ENCODE peak calls at places on chromosome 15, in five cellular contexts. Y is uterus, L is suprapubic skin, O is fibroblast of lung, F is stomach. Q is an unnamed sample.

GRCh38 chr15:25136119-25136518 is 181.3 kb downstream of the SNRPN start:
- DNase-seq in Y (no peak), L (no peak), O (peak; percentile 28), F (no peak), Q (no peak)

GRCh38 chr15:52379395-52380111 is 83.9 kb upstream of the MYO5C start:
- DNase-seq in Y (no peak), L (no peak), O (no peak), F (no peak), Q (no peak)

GRCh38 chr15:48292458-48292857 is 38.8 kb upstream of the DUT start:
- DNase-seq in Y (no peak), L (no peak), O (no peak), F (no peak), Q (no peak)

GRCh38 chr15:70507772-70508351 is 255.5 kb downstream of the UACA start:
- DNase-seq in Y (no peak), L (no peak), O (peak; percentile 35), F (peak; percentile 44), Q (no peak)

GRCh38 chr15:68384451-68385239 is 47.3 kb downstream of the ITGA11 start:
- DNase-seq in Y (peak; percentile 72), L (peak; percentile 59), O (peak; percentile 91), F (peak; percentile 24), Q (peak; percentile 55)

GRCh38 chr15:89088605-89089315 is 504 bp downstream of the ABHD2 start:
- DNase-seq in Y (no peak), L (peak; percentile 81), O (peak; percentile 48), F (peak; percentile 55), Q (no peak)

GRCh38 chr15:48810414-48811324 is at the start of gene CEP152:
- DNase-seq in Y (peak; percentile 95), L (peak; percentile 98), O (peak; percentile 100), F (peak; percentile 98), Q (peak; percentile 99)

GRCh38 chr15:38991701-38992100 is 427.1 kb upstream of the RASGRP1 start:
- DNase-seq in Y (no peak), L (no peak), O (no peak), F (no peak), Q (no peak)

GRCh38 chr15:55007561-55007960 is 189.2 kb downstream of the RSL24D1 start:
- DNase-seq in Y (no peak), L (no peak), O (no peak), F (no peak), Q (no peak)

GRCh38 chr15:75327491-75327890 is 8.4 kb upstream of the COMMD4 start:
- DNase-seq in Y (no peak), L (no peak), O (no peak), F (no peak), Q (no peak)

GRCh38 chr15:65115086-65115485 is at the start of gene UBAP1L:
- DNase-seq in Y (no peak), L (no peak), O (no peak), F (no peak), Q (no peak)

GRCh38 chr15:73002509-73002908 is 49.8 kb upstream of the NEO1 start:
- DNase-seq in Y (no peak), L (no peak), O (peak; percentile 55), F (no peak), Q (peak; percentile 52)

GRCh38 chr15:96200357-96200972 is 130.0 kb upstream of the NR2F2 start:
- DNase-seq in Y (no peak), L (no peak), O (no peak), F (no peak), Q (no peak)

GRCh38 chr15:90291679-90292356 is 26.3 kb downstream of the NGRN start:
- DNase-seq in Y (no peak), L (no peak), O (no peak), F (peak; percentile 58), Q (no peak)

GRCh38 chr15:94670436-94671034 is 439.2 kb downstream of the MCTP2 start:
- DNase-seq in Y (no peak), L (no peak), O (peak; percentile 74), F (no peak), Q (peak; percentile 6)

GRCh38 chr15:44435893-44436667 is 8.7 kb downstream of the CTDSPL2 start:
- DNase-seq in Y (no peak), L (no peak), O (peak; percentile 4), F (no peak), Q (no peak)

GRCh38 chr15:57589276-57590073 is 2.2 kb upstream of the MYZAP start:
- DNase-seq in Y (no peak), L (peak; percentile 64), O (no peak), F (no peak), Q (no peak)

GRCh38 chr15:88014492-88014891 is 242.0 kb downstream of the NTRK3 start:
- DNase-seq in Y (no peak), L (no peak), O (no peak), F (no peak), Q (no peak)

GRCh38 chr15:63165166-63165859 is 8.0 kb upstream of the RPS27L start:
- DNase-seq in Y (no peak), L (no peak), O (no peak), F (no peak), Q (no peak)

GRCh38 chr15:67419705-67420104 is 101.2 kb upstream of the C15orf61 start:
- DNase-seq in Y (no peak), L (no peak), O (no peak), F (no peak), Q (no peak)

GRCh38 chr15:67603063-67603462 is 60.6 kb downstream of the MAP2K5 start:
- DNase-seq in Y (no peak), L (no peak), O (no peak), F (no peak), Q (no peak)

GRCh38 chr15:83287541-83288027 is 3.1 kb upstream of the BNC1 start:
- DNase-seq in Y (no peak), L (no peak), O (peak; percentile 97), F (no peak), Q (peak; percentile 86)

GRCh38 chr15:63408514-63408913 is 26.9 kb upstream of the CA12 start:
- DNase-seq in Y (no peak), L (no peak), O (peak; percentile 22), F (no peak), Q (no peak)

GRCh38 chr15:57560976-57561711 is 30.6 kb upstream of the MYZAP start:
- DNase-seq in Y (peak; percentile 66), L (peak; percentile 82), O (peak; percentile 65), F (peak; percentile 87), Q (peak; percentile 26)

GRCh38 chr15:67741313-67741712 is 84.0 kb upstream of the SKOR1 start:
- DNase-seq in Y (no peak), L (no peak), O (no peak), F (no peak), Q (no peak)

GRCh38 chr15:100943074-100943473 is 23.9 kb downstream of the LRRK1 start:
- DNase-seq in Y (no peak), L (no peak), O (no peak), F (no peak), Q (no peak)

GRCh38 chr15:100942656-100943055 is 23.5 kb downstream of the LRRK1 start:
- DNase-seq in Y (no peak), L (no peak), O (no peak), F (no peak), Q (no peak)

GRCh38 chr15:100939786-100940185 is 20.6 kb downstream of the LRRK1 start:
- DNase-seq in Y (no peak), L (no peak), O (no peak), F (no peak), Q (no peak)

GRCh38 chr15:100940785-100941379 is 21.7 kb downstream of the LRRK1 start:
- DNase-seq in Y (no peak), L (no peak), O (no peak), F (no peak), Q (no peak)

DNA sequence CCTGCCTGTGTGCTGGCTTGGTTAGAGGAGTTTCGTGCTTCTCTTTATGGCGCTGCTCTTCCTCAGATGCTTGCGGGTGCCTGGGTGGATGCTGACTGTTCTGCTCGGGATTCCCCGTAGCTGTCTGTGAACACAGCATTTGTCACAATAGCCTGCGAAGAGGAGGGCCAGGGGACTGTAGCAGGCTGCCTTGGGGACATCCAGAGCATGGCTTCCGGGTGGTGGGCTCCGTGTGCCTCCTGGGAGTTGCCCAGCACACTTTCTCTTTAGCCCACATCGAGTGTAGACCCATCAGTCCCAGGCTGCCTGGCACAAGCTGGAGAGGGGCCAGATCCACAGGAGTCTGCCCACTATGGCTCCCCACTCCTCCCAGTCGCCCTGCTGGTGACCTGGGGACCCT is 22.4 kb downstream of the LRRK1 start:
- DNase-seq in Y (no peak), L (no peak), O (no peak), F (no peak), Q (no peak)
- H3K27ac ChIP-seq in Y (no peak overlapping the region), L (no peak overlapping the region), O (no peak overlapping the region), F (no peak overlapping the region), Q (no peak overlapping the region)

GRCh38 chr15:79427781-79428598 is 4.1 kb upstream of the MINAR1 start:
- DNase-seq in Y (no peak), L (no peak), O (no peak), F (no peak), Q (no peak)
- H3K4me3 ChIP-seq in Y (no peak overlapping the region), L (no peak overlapping the region), O (no peak overlapping the region), F (no peak overlapping the region), Q (no peak overlapping the region)

GRCh38 chr15:100520132-100520921 is 8.4 kb downstream of the CERS3 start:
- DNase-seq in Y (no peak), L (no peak), O (no peak), F (no peak), Q (no peak)

GRCh38 chr15:100521907-100522306 is 6.8 kb downstream of the CERS3 start:
- DNase-seq in Y (no peak), L (no peak), O (no peak), F (no peak), Q (no peak)

GRCh38 chr15:100528833-100529428 is at the start of gene CERS3:
- DNase-seq in Y (no peak), L (no peak), O (no peak), F (no peak), Q (no peak)

GRCh38 chr15:100529556-100529955 is 806 bp upstream of the CERS3 start:
- DNase-seq in Y (no peak), L (no peak), O (no peak), F (no peak), Q (no peak)

DNA sequence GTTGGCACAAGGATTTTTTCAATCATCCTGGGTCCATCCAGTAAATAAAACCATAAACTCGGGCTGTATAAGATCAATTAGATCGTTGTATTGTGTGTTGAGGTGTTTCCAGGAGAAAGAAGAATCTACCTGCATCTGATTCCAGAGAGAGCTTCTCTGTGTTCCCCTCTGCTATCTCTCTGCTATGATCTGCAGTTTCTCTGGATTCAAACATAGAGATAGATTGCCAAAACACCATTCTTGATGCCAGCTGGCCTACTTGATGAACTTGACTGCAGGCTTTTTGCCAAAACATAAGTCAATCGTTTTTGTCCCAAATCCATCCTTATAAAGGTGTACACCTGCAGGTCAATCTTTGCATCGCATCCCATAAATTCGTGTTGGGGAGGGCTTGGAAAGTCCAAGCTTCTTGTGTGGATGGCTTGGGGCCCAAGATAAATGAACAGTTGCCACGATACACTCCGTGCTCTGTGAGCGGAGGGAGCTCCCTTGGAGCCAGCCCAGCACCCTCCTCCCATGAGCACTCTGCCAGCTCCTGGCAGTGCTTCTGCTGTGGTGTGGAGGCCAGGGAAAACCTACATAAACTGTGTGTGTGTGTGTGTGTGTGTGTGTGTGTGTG is 2.7 kb downstream of the CERS3 start:
- DNase-seq in Y (peak; percentile 84), L (peak; percentile 72), O (no peak), F (peak; percentile 60), Q (no peak)
- TF ChIP-seq CTCF in Y (no peak), L (no peak), O (no peak), F (no peak), Q (no peak)

DNA sequence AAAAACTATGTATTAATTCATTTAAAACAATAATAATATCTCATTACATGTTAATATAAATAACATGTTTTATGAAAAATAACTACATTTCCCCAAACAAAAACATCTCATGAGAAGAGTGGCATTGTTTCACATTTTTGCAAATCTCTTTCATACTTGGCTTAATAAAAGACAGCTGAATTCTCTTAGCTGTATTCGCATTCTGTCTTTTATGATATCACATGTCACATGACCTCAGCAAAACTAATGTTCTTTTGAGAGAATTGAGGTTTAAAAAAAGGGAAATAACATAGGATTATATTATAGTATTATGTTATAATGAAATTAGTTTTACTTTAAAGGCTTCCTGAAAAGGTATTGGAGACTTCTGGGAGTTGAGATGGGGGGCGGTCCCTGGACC is 48.4 kb upstream of the SPPL2A start:
- DNase-seq in Y (no peak), L (no peak), O (no peak), F (no peak), Q (no peak)
- H3K27ac ChIP-seq in Y (no peak overlapping the region), L (no peak overlapping the region), O (no peak overlapping the region), F (no peak overlapping the region), Q (no peak overlapping the region)